ENCODE peak calls at places on chromosomes 7 and 10, in nine cellular contexts. B is CD4-positive, alpha-beta T cell; E is suprapubic skin; I is cardiac fibroblast; T is brain microvascular endothelial cell; F is NB4; M is AG04450; W is fibroblast of the aortic adventitia; R is heart left ventricle. Q is an unnamed sample.

GRCh38 chr10:72847681-72848080 is 45.9 kb upstream of the OIT3 start:
- DNase-seq in B (no peak), W (no peak), F (peak), I (no peak), E (no peak), R (no peak), T (peak), M (no peak), Q (no peak)

GRCh38 chr10:8044908-8045727 is 9.4 kb upstream of the GATA3 start:
- DNase-seq in T (no peak), E (no peak), R (no peak), W (no peak), M (no peak), B (no peak), F (no peak), I (no peak), Q (no peak)

GRCh38 chr10:49297818-49298665 is 928 bp upstream of the C10orf71 start:
- DNase-seq in R (peak), W (no peak), T (no peak), M (no peak), I (no peak), E (no peak), B (no peak), F (no peak), Q (no peak)

GRCh38 chr7:142853739-142854504 is 954 bp upstream of the EPHB6 start:
- DNase-seq in W (peak), M (peak), E (peak), F (peak), I (peak), R (peak), T (peak), B (peak), Q (no peak)

GRCh38 chr7:146960747-146961416 is 844.3 kb downstream of the CNTNAP2 start:
- DNase-seq in F (no peak), B (no peak), I (no peak), E (no peak), T (no peak), R (no peak), M (no peak), W (no peak), Q (no peak)

GRCh38 chr10:28722065-28722803 is 44.9 kb downstream of the BAMBI start:
- DNase-seq in F (no peak), E (no peak), T (peak), R (peak), I (peak), B (no peak), M (peak), W (peak), Q (peak)

GRCh38 chr7:157970744-157971143 is 616.9 kb downstream of the PTPRN2 start:
- DNase-seq in T (no peak), W (no peak), F (no peak), I (no peak), M (no peak), B (no peak), R (no peak), E (peak), Q (no peak)

GRCh38 chr10:31620236-31621151 is 301.5 kb downstream of the ZEB1 start:
- DNase-seq in F (no peak), T (peak), I (peak), R (peak), M (no peak), B (no peak), E (peak), W (peak), Q (no peak)

GRCh38 chr10:76675951-76676587 is 961.5 kb downstream of the KCNMA1 start:
- DNase-seq in F (no peak), R (peak), T (no peak), E (peak), B (no peak), M (no peak), W (peak), I (peak), Q (no peak)

GRCh38 chr7:10483671-10484070 is 490.0 kb upstream of the PHF14 start:
- DNase-seq in F (peak), E (no peak), T (no peak), R (no peak), W (no peak), B (no peak), M (no peak), I (no peak), Q (no peak)

GRCh38 chr10:48983648-48984359 is 44.2 kb upstream of the LRRC18 start:
- DNase-seq in W (no peak), B (no peak), E (no peak), T (no peak), F (peak), R (no peak), I (no peak), M (no peak), Q (no peak)

GRCh38 chr7:148921189-148921588 is 37.1 kb upstream of the EZH2 start:
- DNase-seq in R (no peak), I (no peak), F (no peak), T (no peak), W (no peak), M (no peak), B (no peak), E (peak), Q (no peak)

GRCh38 chr10:86775056-86775858 is 18.8 kb downstream of the BMPR1A start:
- DNase-seq in I (peak), R (no peak), M (no peak), W (peak), B (no peak), E (no peak), F (no peak), T (peak), Q (no peak)

GRCh38 chr10:34076443-34076842 is 738.7 kb downstream of the PARD3 start:
- DNase-seq in I (no peak), F (no peak), E (no peak), T (no peak), R (no peak), W (no peak), B (no peak), M (no peak), Q (no peak)

GRCh38 chr7:128151646-128152045 is 89.4 kb upstream of the LEP start:
- DNase-seq in I (no peak), T (no peak), E (no peak), R (no peak), M (no peak), F (no peak), B (no peak), W (no peak), Q (no peak)

GRCh38 chr10:75035975-75036708 is 75.3 kb upstream of the SAMD8 start:
- DNase-seq in I (peak), W (peak), M (no peak), T (no peak), F (peak), B (no peak), R (no peak), E (no peak), Q (no peak)

GRCh38 chr10:116669832-116670644 is 49.3 kb downstream of the PNLIPRP2 start:
- DNase-seq in R (no peak), E (no peak), T (no peak), B (no peak), M (no peak), I (peak), W (no peak), F (no peak), Q (peak)

DNA sequence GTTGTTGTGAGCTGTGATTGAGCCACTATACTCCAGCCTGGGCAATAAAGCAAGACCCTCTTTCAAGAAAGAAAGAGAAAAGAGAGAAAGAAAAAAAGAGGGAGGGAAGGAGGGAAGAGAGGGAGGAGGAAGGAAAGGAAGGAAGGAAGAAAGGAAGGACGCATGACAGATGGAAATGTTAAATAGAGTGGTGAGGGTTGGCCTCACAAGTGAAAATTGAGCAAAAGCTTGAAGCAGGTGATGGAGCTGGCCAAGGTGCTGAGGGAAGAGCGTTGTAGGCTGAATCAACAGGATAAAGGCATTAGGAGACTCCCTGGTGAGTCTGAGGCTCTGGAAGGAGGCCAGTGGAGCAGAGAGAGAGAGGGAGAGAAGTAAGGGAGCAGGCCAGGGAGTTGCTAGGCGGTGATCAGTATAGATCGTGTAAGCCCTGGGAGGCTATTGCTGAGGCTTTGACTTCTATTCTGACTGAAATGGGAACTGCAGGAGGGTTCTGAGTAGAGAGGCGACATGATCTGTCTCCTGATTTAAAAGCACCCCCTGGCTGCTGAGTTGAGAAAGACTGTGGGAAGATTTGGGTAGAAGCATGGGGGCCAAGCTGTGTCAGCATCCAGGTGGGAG is 26.5 kb upstream of the TMEM248 start:
- DNase-seq in W (peak), R (no peak), I (peak), M (no peak), F (peak), B (no peak), E (no peak), T (peak), Q (no peak)
- TF ChIP-seq CTCF in W (no peak), R (peak), I (no peak), M (peak), F (peak), B (no peak), E (no peak), T (peak), Q (peak)

DNA sequence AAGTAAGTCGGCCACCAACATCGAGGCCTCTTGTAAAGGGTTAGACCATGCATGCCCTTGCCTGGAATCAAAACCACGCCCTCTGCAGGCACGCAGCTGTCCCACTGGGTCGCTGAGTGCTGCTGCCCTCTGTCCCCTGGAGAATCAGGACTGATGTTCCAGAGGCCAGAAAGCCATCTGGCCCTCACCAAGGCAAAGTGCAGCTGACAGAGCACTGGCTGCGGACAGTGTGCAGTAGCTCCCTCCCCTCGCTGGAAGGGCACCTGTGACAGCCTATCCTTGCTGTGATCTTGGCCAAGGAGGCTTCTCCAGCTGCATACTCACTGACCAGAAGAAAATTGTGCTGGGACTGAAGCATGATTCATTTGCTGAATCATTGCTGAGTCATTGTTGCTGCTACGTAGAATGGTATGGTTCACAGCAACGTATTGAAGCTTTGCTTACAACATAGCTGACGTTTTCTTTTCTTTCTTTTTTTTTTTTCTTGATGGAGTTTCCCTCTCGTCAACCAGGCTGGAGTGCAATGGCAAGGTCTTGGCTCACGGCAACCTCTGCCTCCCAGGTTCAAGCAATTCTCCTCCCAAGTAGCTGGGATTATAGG is 30.4 kb downstream of the DDC start:
- DNase-seq in W (peak), E (no peak), B (no peak), I (peak), R (no peak), F (peak), T (peak), M (peak), Q (no peak)
- TF ChIP-seq CTCF in W (peak), E (no peak), B (no peak), I (no peak), R (no peak), F (peak), T (peak), M (peak), Q (no peak)

GRCh38 chr7:47633134-47633533 is 51.2 kb upstream of the TNS3 start:
- DNase-seq in T (no peak), R (no peak), B (no peak), W (no peak), I (no peak), M (no peak), F (no peak), E (no peak), Q (no peak)

GRCh38 chr7:47636111-47636692 is 54.3 kb upstream of the TNS3 start:
- DNase-seq in F (no peak), R (no peak), E (no peak), B (no peak), W (no peak), M (no peak), T (no peak), I (no peak), Q (no peak)

GRCh38 chr7:47636693-47637175 is 54.8 kb upstream of the TNS3 start:
- DNase-seq in R (no peak), T (no peak), W (no peak), M (no peak), I (peak), B (no peak), E (no peak), F (no peak), Q (no peak)

GRCh38 chr7:47634273-47634672 is 52.4 kb upstream of the TNS3 start:
- DNase-seq in M (no peak), B (no peak), F (no peak), I (no peak), T (no peak), R (no peak), W (no peak), E (no peak), Q (no peak)

GRCh38 chr7:47635091-47636090 is 53.5 kb upstream of the TNS3 start:
- DNase-seq in E (no peak), T (no peak), W (no peak), B (no peak), M (no peak), I (peak), R (peak), F (no peak), Q (no peak)
- TF ChIP-seq CTCF in E (no peak), T (no peak), W (no peak), B (no peak), M (no peak), I (no peak), R (no peak), F (no peak), Q (no peak)

DNA sequence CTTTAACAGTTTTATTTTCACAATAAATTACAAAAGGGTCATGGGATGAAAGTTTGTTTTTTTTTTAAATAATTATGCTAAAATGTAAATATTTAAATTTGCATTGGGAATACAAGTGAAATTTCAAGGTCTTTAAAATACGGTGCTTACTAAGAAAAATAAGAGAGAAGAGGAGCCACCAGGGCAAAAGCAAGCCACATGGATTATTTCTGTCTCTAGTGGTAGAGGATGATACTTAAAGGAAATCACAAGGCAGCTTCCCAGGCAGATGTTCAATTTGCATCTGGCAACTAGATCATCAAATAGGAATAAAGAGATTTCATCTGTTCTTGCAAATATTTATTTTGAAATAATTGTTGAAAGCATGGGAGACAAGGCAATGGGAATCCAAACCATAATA is 111.1 kb downstream of the MDFIC start:
- DNase-seq in B (no peak), M (no peak), W (no peak), F (no peak), R (no peak), E (no peak), T (no peak), I (no peak), Q (no peak)
- TF ChIP-seq CTCF in B (no peak), M (peak), W (peak), F (no peak), R (no peak), E (no peak), T (peak), I (no peak), Q (peak)

GRCh38 chr7:122896509-122896908 is 10.2 kb upstream of the CADPS2 start:
- DNase-seq in I (no peak), B (no peak), E (no peak), W (peak), T (no peak), R (no peak), M (no peak), F (no peak), Q (no peak)
- TF ChIP-seq CTCF in I (peak), B (no peak), E (no peak), W (no peak), T (no peak), R (no peak), M (no peak), F (no peak), Q (peak)